ENCODE peak calls at places on chromosomes 7 and 10, in four cellular contexts. One of them, this sample, is unnamed.

GRCh38 chr7:146961617-146962016 is 845.0 kb downstream of the CNTNAP2 start:
- DNase-seq in GM04503: peak; percentile 70
- DNase-seq in hepatocyte: peak; percentile 21
- DNase-seq in stimulated activated CD8-positive, alpha-beta memory T cell treated with anti-CD3 and anti-CD28 coated beads, Interleukin-7, amount 100 ng/mL, for 1 hour: no peak
- DNase-seq in this sample: no peak

GRCh38 chr7:49766966-49767365 is 6.5 kb upstream of the VWC2 start:
- DNase-seq in GM04503: no peak
- DNase-seq in hepatocyte: no peak
- DNase-seq in stimulated activated CD8-positive, alpha-beta memory T cell treated with anti-CD3 and anti-CD28 coated beads, Interleukin-7, amount 100 ng/mL, for 1 hour: no peak
- DNase-seq in this sample: no peak

GRCh38 chr7:142188846-142189245 is 69.0 kb downstream of the PRSS58 start:
- DNase-seq in GM04503: no peak
- DNase-seq in hepatocyte: no peak
- DNase-seq in stimulated activated CD8-positive, alpha-beta memory T cell treated with anti-CD3 and anti-CD28 coated beads, Interleukin-7, amount 100 ng/mL, for 1 hour: no peak
- DNase-seq in this sample: peak; percentile 5

GRCh38 chr10:125411724-125412123 is 251.4 kb upstream of the CTBP2 start:
- DNase-seq in GM04503: peak; percentile 67
- DNase-seq in hepatocyte: no peak
- DNase-seq in stimulated activated CD8-positive, alpha-beta memory T cell treated with anti-CD3 and anti-CD28 coated beads, Interleukin-7, amount 100 ng/mL, for 1 hour: no peak
- DNase-seq in this sample: no peak

GRCh38 chr10:49323171-49323895 is 24.4 kb downstream of the C10orf71 start:
- DNase-seq in GM04503: no peak
- DNase-seq in hepatocyte: no peak
- DNase-seq in stimulated activated CD8-positive, alpha-beta memory T cell treated with anti-CD3 and anti-CD28 coated beads, Interleukin-7, amount 100 ng/mL, for 1 hour: no peak
- DNase-seq in this sample: no peak

GRCh38 chr7:127487381-127487780 is 94.9 kb upstream of the ZNF800 start:
- DNase-seq in GM04503: no peak
- DNase-seq in hepatocyte: no peak
- DNase-seq in stimulated activated CD8-positive, alpha-beta memory T cell treated with anti-CD3 and anti-CD28 coated beads, Interleukin-7, amount 100 ng/mL, for 1 hour: no peak
- DNase-seq in this sample: no peak

GRCh38 chr7:2105917-2106316 is 126.8 kb downstream of the MAD1L1 start:
- DNase-seq in GM04503: no peak
- DNase-seq in hepatocyte: no peak
- DNase-seq in stimulated activated CD8-positive, alpha-beta memory T cell treated with anti-CD3 and anti-CD28 coated beads, Interleukin-7, amount 100 ng/mL, for 1 hour: no peak
- DNase-seq in this sample: no peak

GRCh38 chr10:107230854-107231253 is 66.3 kb upstream of the SORCS1 start:
- DNase-seq in GM04503: no peak
- DNase-seq in hepatocyte: no peak
- DNase-seq in stimulated activated CD8-positive, alpha-beta memory T cell treated with anti-CD3 and anti-CD28 coated beads, Interleukin-7, amount 100 ng/mL, for 1 hour: no peak
- DNase-seq in this sample: no peak

GRCh38 chr7:74587435-74588126 is 69.9 kb upstream of the GTF2I start:
- DNase-seq in GM04503: peak; percentile 50
- DNase-seq in hepatocyte: peak; percentile 90
- DNase-seq in stimulated activated CD8-positive, alpha-beta memory T cell treated with anti-CD3 and anti-CD28 coated beads, Interleukin-7, amount 100 ng/mL, for 1 hour: no peak
- DNase-seq in this sample: peak; percentile 50

GRCh38 chr10:21329995-21330627 is 195.4 kb downstream of the SKIDA1 start:
- DNase-seq in GM04503: peak; percentile 75
- DNase-seq in hepatocyte: peak; percentile 63
- DNase-seq in stimulated activated CD8-positive, alpha-beta memory T cell treated with anti-CD3 and anti-CD28 coated beads, Interleukin-7, amount 100 ng/mL, for 1 hour: no peak
- DNase-seq in this sample: peak; percentile 14

GRCh38 chr10:132162021-132162531 is 24.7 kb upstream of the DPYSL4 start:
- DNase-seq in GM04503: no peak
- DNase-seq in hepatocyte: no peak
- DNase-seq in stimulated activated CD8-positive, alpha-beta memory T cell treated with anti-CD3 and anti-CD28 coated beads, Interleukin-7, amount 100 ng/mL, for 1 hour: no peak
- DNase-seq in this sample: no peak

This sample was measured in small intestine.